ENCODE peak calls at places on chromosomes 3 and 15, in eight cellular contexts. Y is body of pancreas, T is RWPE2, R is IMR-90, U is fibroblast of lung, M is esophagus muscularis mucosa, S is upper lobe of right lung, Q is ovary. X is an unnamed sample.

GRCh38 chr3:198067416-198067815 is 107.4 kb downstream of the LMLN start:
- DNase-seq in Y (no peak), T (no peak), R (no peak), U (no peak), M (no peak), S (no peak), Q (no peak), X (no peak)

GRCh38 chr3:188389711-188390346 is 235.9 kb downstream of the LPP start:
- DNase-seq in Y (peak; percentile 66), T (no peak), R (no peak), U (no peak), M (no peak), S (no peak), Q (no peak), X (no peak)

GRCh38 chr3:170418422-170419300 is at the start of gene CLDN11:
- DNase-seq in Y (no peak), T (no peak), R (peak; percentile 75), U (peak; percentile 59), M (no peak), S (no peak), Q (peak; percentile 85), X (peak; percentile 76)

GRCh38 chr3:187769771-187770170 is 24.5 kb upstream of the BCL6 start:
- DNase-seq in Y (no peak), T (no peak), R (no peak), U (no peak), M (no peak), S (no peak), Q (no peak), X (no peak)

GRCh38 chr3:40248591-40248990 is 60.9 kb upstream of the EIF1B start:
- DNase-seq in Y (no peak), T (no peak), R (no peak), U (no peak), M (no peak), S (no peak), Q (no peak), X (no peak)

GRCh38 chr3:195388380-195388779 is 54.4 kb downstream of the ACAP2 start:
- DNase-seq in Y (no peak), T (no peak), R (no peak), U (no peak), M (no peak), S (no peak), Q (no peak), X (no peak)

GRCh38 chr15:98123297-98123696 is 162.8 kb downstream of the ARRDC4 start:
- DNase-seq in Y (no peak), T (no peak), R (no peak), U (no peak), M (no peak), S (no peak), Q (no peak), X (no peak)

GRCh38 chr3:188486126-188486525 is 332.2 kb downstream of the LPP start:
- DNase-seq in Y (no peak), T (no peak), R (peak; percentile 59), U (no peak), M (no peak), S (no peak), Q (no peak), X (no peak)

GRCh38 chr3:194262345-194263305 is 88.5 kb downstream of the CPN2 start:
- DNase-seq in Y (peak; percentile 1), T (no peak), R (no peak), U (no peak), M (no peak), S (peak; percentile 4), Q (peak; percentile 7), X (no peak)

GRCh38 chr3:142180761-142181362 is 31.5 kb upstream of the TFDP2 start:
- DNase-seq in Y (peak; percentile 12), T (no peak), R (peak; percentile 34), U (peak; percentile 53), M (no peak), S (no peak), Q (peak; percentile 35), X (peak; percentile 51)

GRCh38 chr15:59764775-59765174 is 75.7 kb upstream of the BNIP2 start:
- DNase-seq in Y (no peak), T (no peak), R (no peak), U (no peak), M (no peak), S (no peak), Q (no peak), X (no peak)

GRCh38 chr15:40190591-40190990 is 29.7 kb downstream of the BUB1B start:
- DNase-seq in Y (no peak), T (no peak), R (peak; percentile 83), U (peak; percentile 76), M (no peak), S (no peak), Q (no peak), X (no peak)

GRCh38 chr3:56928379-56929068 is 126.8 kb upstream of the ARHGEF3 start:
- DNase-seq in Y (no peak), T (no peak), R (no peak), U (no peak), M (no peak), S (no peak), Q (no peak), X (no peak)

GRCh38 chr3:114144909-114145688 is 33.8 kb downstream of the DRD3 start:
- DNase-seq in Y (peak; percentile 49), T (no peak), R (peak; percentile 94), U (peak; percentile 90), M (no peak), S (no peak), Q (no peak), X (no peak)

GRCh38 chr15:73540161-73540560 is 93.0 kb downstream of the NPTN start:
- DNase-seq in Y (no peak), T (no peak), R (no peak), U (peak; percentile 12), M (no peak), S (no peak), Q (no peak), X (no peak)

GRCh38 chr3:52280046-52280445 is 1.6 kb upstream of the WDR82 start:
- DNase-seq in Y (no peak), T (no peak), R (no peak), U (peak; percentile 60), M (no peak), S (no peak), Q (no peak), X (peak; percentile 50)

GRCh38 chr15:62649793-62650420 is 392.6 kb upstream of the TPM1 start:
- DNase-seq in Y (peak; percentile 64), T (no peak), R (peak; percentile 58), U (peak; percentile 21), M (peak; percentile 74), S (no peak), Q (no peak), X (no peak)

GRCh38 chr3:164418426-164418825 is 659.9 kb downstream of the SI start:
- DNase-seq in Y (no peak), T (no peak), R (no peak), U (no peak), M (no peak), S (no peak), Q (no peak), X (no peak)

GRCh38 chr3:189756651-189757078 is 125.5 kb downstream of the TP63 start:
- DNase-seq in Y (no peak), T (no peak), R (no peak), U (no peak), M (no peak), S (no peak), Q (no peak), X (no peak)

GRCh38 chr15:66955001-66955516 is 110.3 kb upstream of the SMAD3 start:
- DNase-seq in Y (no peak), T (no peak), R (no peak), U (no peak), M (no peak), S (no peak), Q (no peak), X (no peak)

GRCh38 chr15:78873796-78874761 is 1.4 kb downstream of the MORF4L1 start:
- DNase-seq in Y (peak; percentile 35), T (no peak), R (peak; percentile 22), U (no peak), M (no peak), S (no peak), Q (peak; percentile 44), X (no peak)

GRCh38 chr3:61381745-61382392 is 130.6 kb upstream of the FHIT start:
- DNase-seq in Y (peak; percentile 23), T (no peak), R (peak; percentile 7), U (peak; percentile 29), M (no peak), S (no peak), Q (no peak), X (no peak)

DNA sequence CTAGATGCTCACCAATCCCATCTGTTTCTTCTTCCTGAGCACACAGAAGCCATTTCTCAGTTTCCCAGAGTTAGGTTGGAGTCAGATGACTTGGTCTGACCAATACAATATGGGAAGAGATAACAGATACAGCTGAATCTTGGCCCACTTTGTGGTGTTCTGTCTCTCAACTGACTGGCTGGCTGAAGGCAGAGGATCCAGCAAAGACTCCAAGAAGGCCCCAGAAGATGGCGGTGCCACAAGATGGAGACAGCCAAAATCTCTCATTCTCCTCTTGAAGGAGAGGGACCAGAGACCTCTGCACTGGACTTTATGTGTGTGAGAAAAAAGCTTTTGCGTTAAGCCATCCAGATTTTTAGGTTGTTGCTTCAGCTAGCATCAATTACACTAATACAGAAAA is 8.2 kb upstream of the OXSR1 start:
- DNase-seq in Y (no peak), T (no peak), R (no peak), U (no peak), M (peak; percentile 21), S (no peak), Q (no peak), X (no peak)
- H3K4me1 ChIP-seq in Y (no peaks in the 10 kb centered on the region), T (peaks cover 50% of the 10 kb centered on the region), R (no peaks in the 10 kb centered on the region), U (no peaks in the 10 kb centered on the region), M (no peaks in the 10 kb centered on the region), S (peaks cover 15% of the 10 kb centered on the region), Q (no peaks in the 10 kb centered on the region), X (no peaks in the 10 kb centered on the region)

DNA sequence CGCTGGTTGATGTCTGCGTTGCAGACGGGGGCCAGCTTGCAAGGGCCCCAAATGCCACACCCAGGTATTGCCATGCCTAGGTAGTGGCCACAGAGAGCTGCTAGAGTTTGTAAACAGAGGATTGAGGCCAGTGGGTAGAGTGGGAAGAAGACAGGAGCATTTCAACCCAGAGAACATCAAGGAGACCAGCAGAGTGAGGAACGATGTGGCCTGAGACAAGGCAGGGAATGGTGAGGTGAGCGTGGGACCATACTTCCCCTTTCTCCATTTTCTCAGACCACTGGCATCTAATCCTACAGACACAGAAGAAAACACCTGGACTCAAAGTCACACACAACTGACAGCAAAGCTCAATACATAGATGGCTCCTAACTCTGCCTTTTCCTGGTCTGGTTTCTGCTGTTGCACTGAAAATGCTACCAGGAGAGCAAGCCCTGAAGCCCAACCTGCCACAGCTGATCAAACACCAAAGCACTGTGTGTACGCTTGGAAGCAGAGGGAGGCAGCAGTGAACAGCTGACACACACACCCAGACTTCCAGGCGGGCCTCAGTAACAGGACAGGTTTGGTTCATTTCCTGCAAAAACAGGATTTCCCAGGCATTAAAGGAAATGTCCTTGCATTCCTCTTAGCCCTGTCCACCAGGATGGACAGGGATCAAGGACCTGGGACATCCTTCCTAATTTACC is 1.6 kb downstream of the FAM174B start:
- DNase-seq in Y (peak; percentile 94), T (no peak), R (no peak), U (no peak), M (no peak), S (no peak), Q (no peak), X (no peak)
- TF ChIP-seq CTCF in Y (peak; percentile 14), T (no peak), R (no peak), U (no peak), M (peak; percentile 15), S (no peak), Q (no peak), X (no peak)

GRCh38 chr3:4977001-4977888 is 2.0 kb upstream of the BHLHE40 start:
- DNase-seq in Y (peak; percentile 89), T (no peak), R (peak; percentile 84), U (peak; percentile 88), M (no peak), S (peak; percentile 91), Q (peak; percentile 88), X (peak; percentile 49)
- H3K4me3 ChIP-seq in Y (no peak overlapping the region), T (peak overlapping the region; percentile 35), R (peak overlapping the region; percentile 55), U (peak overlapping the region; percentile 70), M (peak overlapping the region; percentile 87), S (peak overlapping the region; percentile 98), Q (peak overlapping the region; percentile 87), X (peak overlapping the region; percentile 64)

GRCh38 chr15:100328796-100329195 is 13.0 kb downstream of the ADAMTS17 start:
- DNase-seq in Y (no peak), T (no peak), R (no peak), U (no peak), M (no peak), S (no peak), Q (no peak), X (no peak)
- H3K4me1 ChIP-seq in Y (no peaks in the 10 kb centered on the region), T (no peaks in the 10 kb centered on the region), R (no peaks in the 10 kb centered on the region), U (no peaks in the 10 kb centered on the region), M (no peaks in the 10 kb centered on the region), S (no peaks in the 10 kb centered on the region), Q (no peaks in the 10 kb centered on the region), X (no peaks in the 10 kb centered on the region)